ENCODE peak calls at places on chromosomes 6 and 20, in four cellular contexts. Q is ELF-1, B is psoas muscle, V is left cardiac atrium. O is an unnamed sample.

GRCh38 chr6:5446362-5447075 is 185.2 kb downstream of the FARS2 start:
- DNase-seq in Q (no peak), B (no peak), V (no peak), O (no peak)

GRCh38 chr6:91137286-91137685 is 550.4 kb upstream of the MAP3K7 start:
- DNase-seq in Q (no peak), B (no peak), V (no peak), O (no peak)

GRCh38 chr20:49501917-49502316 is 19.4 kb upstream of the KCNB1 start:
- DNase-seq in Q (peak; percentile 69), B (peak; percentile 9), V (no peak), O (no peak)

GRCh38 chr6:145863396-145863795 is 48.8 kb upstream of the FBXO30 start:
- DNase-seq in Q (no peak), B (no peak), V (no peak), O (no peak)

GRCh38 chr6:157980288-157981131 is 1.2 kb upstream of the SYNJ2 start:
- DNase-seq in Q (no peak), B (no peak), V (peak; percentile 42), O (no peak)

GRCh38 chr20:31723282-31724078 is 812 bp upstream of the BCL2L1 start:
- DNase-seq in Q (peak; percentile 99), B (peak; percentile 99), V (peak; percentile 99), O (peak; percentile 98)

GRCh38 chr6:18978330-18979128 is 591.4 kb downstream of the RNF144B start:
- DNase-seq in Q (no peak), B (no peak), V (peak; percentile 21), O (no peak)

GRCh38 chr6:52065621-52066020 is 21.8 kb downstream of the PKHD1 start:
- DNase-seq in Q (no peak), B (no peak), V (no peak), O (no peak)

GRCh38 chr20:58469500-58470129 is 45.6 kb downstream of the APCDD1L start:
- DNase-seq in Q (no peak), B (no peak), V (no peak), O (no peak)

GRCh38 chr20:39960522-39961420 is 728.3 kb downstream of the MAFB start:
- DNase-seq in Q (peak; percentile 4), B (peak; percentile 80), V (no peak), O (peak; percentile 17)

GRCh38 chr6:87322304-87323212 is at the start of gene SMIM8:
- DNase-seq in Q (peak; percentile 92), B (peak; percentile 92), V (peak; percentile 89), O (peak; percentile 71)

GRCh38 chr6:9481292-9482029 is 933.4 kb downstream of the TFAP2A start:
- DNase-seq in Q (no peak), B (no peak), V (no peak), O (no peak)

GRCh38 chr6:14243617-14244016 is 126.0 kb downstream of the CD83 start:
- DNase-seq in Q (peak; percentile 70), B (no peak), V (no peak), O (no peak)

GRCh38 chr20:62952373-62953166 is at the start of gene SLC17A9:
- DNase-seq in Q (peak; percentile 68), B (peak; percentile 84), V (peak; percentile 87), O (peak; percentile 38)

GRCh38 chr20:37398750-37399621 is 53.0 kb downstream of the SRC start:
- DNase-seq in Q (no peak), B (no peak), V (no peak), O (no peak)

GRCh38 chr20:19483309-19483708 is 270.9 kb downstream of the SLC24A3 start:
- DNase-seq in Q (no peak), B (no peak), V (no peak), O (no peak)

GRCh38 chr20:63606701-63607100 is 20.2 kb downstream of the GMEB2 start:
- DNase-seq in Q (no peak), B (no peak), V (no peak), O (no peak)

GRCh38 chr20:8389381-8390368 is 257.6 kb downstream of the PLCB1 start:
- DNase-seq in Q (no peak), B (no peak), V (no peak), O (no peak)